ENCODE peak calls at places on chromosomes 5 and 9, in seven cellular contexts. One of them, this sample, is unnamed.

GRCh38 chr5:62643556-62644451 is 65.2 kb downstream of the LRRC70 start:
- DNase-seq in lung microvascular endothelial cell: no peak
- DNase-seq in RCC 7860: no peak
- DNase-seq in NCI-H1417: no peak
- DNase-seq in GM04504: no peak
- DNase-seq in NCI-H524: peak
- DNase-seq in stimulated activated CD4-positive, alpha-beta T cell treated with anti-CD3 and anti-CD28 coated beads, Interleukin-4, amount 100 ng/mL, for 48 hours: no peak
- DNase-seq in this sample: no peak

GRCh38 chr9:35935755-35936509 is 22.0 kb downstream of the OR2S2 start:
- DNase-seq in RCC 7860: no peak
- DNase-seq in NCI-H1417: no peak
- DNase-seq in NCI-H524: no peak
- DNase-seq in lung microvascular endothelial cell: peak
- DNase-seq in stimulated activated CD4-positive, alpha-beta T cell treated with anti-CD3 and anti-CD28 coated beads, Interleukin-4, amount 100 ng/mL, for 48 hours: no peak
- DNase-seq in GM04504: peak
- DNase-seq in this sample: peak

GRCh38 chr5:35248843-35249780 is 18.8 kb upstream of the PRLR start:
- DNase-seq in RCC 7860: no peak
- DNase-seq in GM04504: no peak
- DNase-seq in stimulated activated CD4-positive, alpha-beta T cell treated with anti-CD3 and anti-CD28 coated beads, Interleukin-4, amount 100 ng/mL, for 48 hours: no peak
- DNase-seq in lung microvascular endothelial cell: no peak
- DNase-seq in NCI-H524: peak
- DNase-seq in NCI-H1417: no peak
- DNase-seq in this sample: no peak

GRCh38 chr9:127706836-127707241 is at the start of gene CFAP157:
- DNase-seq in GM04504: no peak
- DNase-seq in lung microvascular endothelial cell: peak
- DNase-seq in RCC 7860: no peak
- DNase-seq in stimulated activated CD4-positive, alpha-beta T cell treated with anti-CD3 and anti-CD28 coated beads, Interleukin-4, amount 100 ng/mL, for 48 hours: no peak
- DNase-seq in NCI-H524: no peak
- DNase-seq in NCI-H1417: peak
- DNase-seq in this sample: no peak

GRCh38 chr9:78606011-78606410 is 309.1 kb downstream of the PSAT1 start:
- DNase-seq in RCC 7860: no peak
- DNase-seq in lung microvascular endothelial cell: no peak
- DNase-seq in stimulated activated CD4-positive, alpha-beta T cell treated with anti-CD3 and anti-CD28 coated beads, Interleukin-4, amount 100 ng/mL, for 48 hours: no peak
- DNase-seq in GM04504: no peak
- DNase-seq in NCI-H1417: no peak
- DNase-seq in NCI-H524: no peak
- DNase-seq in this sample: no peak

GRCh38 chr5:143239877-143240518 is 163.5 kb downstream of the NR3C1 start:
- DNase-seq in GM04504: no peak
- DNase-seq in RCC 7860: no peak
- DNase-seq in lung microvascular endothelial cell: no peak
- DNase-seq in stimulated activated CD4-positive, alpha-beta T cell treated with anti-CD3 and anti-CD28 coated beads, Interleukin-4, amount 100 ng/mL, for 48 hours: no peak
- DNase-seq in NCI-H524: no peak
- DNase-seq in NCI-H1417: no peak
- DNase-seq in this sample: no peak

GRCh38 chr5:36744678-36745659 is 131.6 kb upstream of the NIPBL start:
- DNase-seq in NCI-H1417: peak
- DNase-seq in stimulated activated CD4-positive, alpha-beta T cell treated with anti-CD3 and anti-CD28 coated beads, Interleukin-4, amount 100 ng/mL, for 48 hours: peak
- DNase-seq in GM04504: peak
- DNase-seq in NCI-H524: peak
- DNase-seq in lung microvascular endothelial cell: peak
- DNase-seq in RCC 7860: peak
- DNase-seq in this sample: peak

GRCh38 chr5:99029172-99029571 is 100.4 kb upstream of the CHD1 start:
- DNase-seq in RCC 7860: no peak
- DNase-seq in NCI-H1417: no peak
- DNase-seq in NCI-H524: no peak
- DNase-seq in GM04504: no peak
- DNase-seq in lung microvascular endothelial cell: no peak
- DNase-seq in stimulated activated CD4-positive, alpha-beta T cell treated with anti-CD3 and anti-CD28 coated beads, Interleukin-4, amount 100 ng/mL, for 48 hours: no peak
- DNase-seq in this sample: no peak

GRCh38 chr9:132802121-132802795 is 75.8 kb downstream of the AK8 start:
- DNase-seq in NCI-H524: no peak
- DNase-seq in stimulated activated CD4-positive, alpha-beta T cell treated with anti-CD3 and anti-CD28 coated beads, Interleukin-4, amount 100 ng/mL, for 48 hours: no peak
- DNase-seq in lung microvascular endothelial cell: no peak
- DNase-seq in RCC 7860: no peak
- DNase-seq in GM04504: no peak
- DNase-seq in NCI-H1417: no peak
- DNase-seq in this sample: no peak

GRCh38 chr5:1118738-1119137 is 6.9 kb upstream of the SLC12A7 start:
- DNase-seq in stimulated activated CD4-positive, alpha-beta T cell treated with anti-CD3 and anti-CD28 coated beads, Interleukin-4, amount 100 ng/mL, for 48 hours: no peak
- DNase-seq in NCI-H524: peak
- DNase-seq in GM04504: no peak
- DNase-seq in NCI-H1417: no peak
- DNase-seq in RCC 7860: no peak
- DNase-seq in lung microvascular endothelial cell: no peak
- DNase-seq in this sample: no peak

GRCh38 chr9:69526699-69527098 is 145.5 kb downstream of the APBA1 start:
- DNase-seq in NCI-H1417: no peak
- DNase-seq in lung microvascular endothelial cell: no peak
- DNase-seq in GM04504: no peak
- DNase-seq in RCC 7860: no peak
- DNase-seq in NCI-H524: no peak
- DNase-seq in stimulated activated CD4-positive, alpha-beta T cell treated with anti-CD3 and anti-CD28 coated beads, Interleukin-4, amount 100 ng/mL, for 48 hours: no peak
- DNase-seq in this sample: no peak

GRCh38 chr9:83081846-83082245 is 18.9 kb upstream of the RASEF start:
- DNase-seq in stimulated activated CD4-positive, alpha-beta T cell treated with anti-CD3 and anti-CD28 coated beads, Interleukin-4, amount 100 ng/mL, for 48 hours: no peak
- DNase-seq in NCI-H524: peak
- DNase-seq in RCC 7860: no peak
- DNase-seq in NCI-H1417: peak
- DNase-seq in lung microvascular endothelial cell: no peak
- DNase-seq in GM04504: no peak
- DNase-seq in this sample: no peak

GRCh38 chr9:117359910-117360309 is 54.9 kb downstream of the ASTN2 start:
- DNase-seq in GM04504: no peak
- DNase-seq in NCI-H1417: no peak
- DNase-seq in NCI-H524: no peak
- DNase-seq in lung microvascular endothelial cell: no peak
- DNase-seq in RCC 7860: no peak
- DNase-seq in stimulated activated CD4-positive, alpha-beta T cell treated with anti-CD3 and anti-CD28 coated beads, Interleukin-4, amount 100 ng/mL, for 48 hours: no peak
- DNase-seq in this sample: no peak

GRCh38 chr9:95620296-95620695 is 103.5 kb upstream of the PTCH1 start:
- DNase-seq in NCI-H1417: no peak
- DNase-seq in stimulated activated CD4-positive, alpha-beta T cell treated with anti-CD3 and anti-CD28 coated beads, Interleukin-4, amount 100 ng/mL, for 48 hours: no peak
- DNase-seq in RCC 7860: no peak
- DNase-seq in lung microvascular endothelial cell: no peak
- DNase-seq in NCI-H524: peak
- DNase-seq in GM04504: peak
- DNase-seq in this sample: no peak

This sample was measured in ACHN.